ENCODE peak calls at places on chromosomes 7 and 10, in four cellular contexts. N is stomach, W is Peyer's patch, G is fibroblast of lung. L is an unnamed sample. For H3K9me3 and H3K4me1, the result is how much of the 10 kb centered on the place peaks cover.

GRCh38 chr10:17951868-17952371 is at the start of gene SLC39A12:
- DNase-seq in N (no peak), W (no peak), G (peak), L (no peak)

GRCh38 chr10:3499120-3499519 is 285.9 kb downstream of the KLF6 start:
- DNase-seq in N (no peak), W (no peak), G (peak), L (no peak)

GRCh38 chr10:13743101-13743693 is 156.4 kb downstream of the PRPF18 start:
- DNase-seq in N (no peak), W (no peak), G (peak), L (no peak)

GRCh38 chr7:92691578-92691977 is 101.4 kb upstream of the FAM133B start:
- DNase-seq in N (no peak), W (no peak), G (peak), L (peak)

GRCh38 chr10:126686271-126686670 is 15.8 kb upstream of the C10orf90 start:
- DNase-seq in N (no peak), W (no peak), G (peak), L (no peak)

GRCh38 chr10:130787821-130788220 is 523.7 kb downstream of the TCERG1L start:
- DNase-seq in N (no peak), W (no peak), G (no peak), L (no peak)

GRCh38 chr10:111030042-111030750 is 46.6 kb upstream of the ADRA2A start:
- DNase-seq in N (no peak), W (no peak), G (no peak), L (no peak)

GRCh38 chr7:25894002-25894901 is 257.7 kb upstream of the NFE2L3 start:
- DNase-seq in N (peak), W (peak), G (no peak), L (peak)

GRCh38 chr10:133459454-133460207 is 5.9 kb downstream of the SCART1 start:
- DNase-seq in N (peak), W (peak), G (no peak), L (no peak)

GRCh38 chr10:60871215-60871614 is 72.8 kb downstream of the RHOBTB1 start:
- DNase-seq in N (no peak), W (no peak), G (no peak), L (no peak)

GRCh38 chr7:83976302-83976701 is 218.3 kb downstream of the SEMA3A start:
- DNase-seq in N (no peak), W (no peak), G (peak), L (no peak)

GRCh38 chr10:97427571-97428179 is 1.7 kb downstream of the PGAM1 start:
- DNase-seq in N (peak), W (no peak), G (peak), L (peak)

GRCh38 chr10:100986952-100987684 is at the start of the genes MRPL43 and TWNK:
- DNase-seq in N (peak), W (peak), G (peak), L (peak)

GRCh38 chr10:92619368-92619767 is 26.4 kb downstream of the KIF11 start:
- DNase-seq in N (no peak), W (no peak), G (no peak), L (no peak)

GRCh38 chr7:154835924-154836529 is 166.9 kb downstream of the PAXIP1 start:
- DNase-seq in N (no peak), W (no peak), G (no peak), L (no peak)

GRCh38 chr10:114538544-114538906 is 119.5 kb downstream of the ABLIM1 start:
- DNase-seq in N (peak), W (peak), G (no peak), L (peak)

GRCh38 chr10:22185586-22185985 is 32.2 kb downstream of the EBLN1 start:
- DNase-seq in N (no peak), W (no peak), G (no peak), L (no peak)

GRCh38 chr10:98415710-98416077 is 712 bp upstream of the PYROXD2 start:
- DNase-seq in N (no peak), W (no peak), G (no peak), L (no peak)

GRCh38 chr10:116067825-116068224 is 205.2 kb downstream of the GFRA1 start:
- DNase-seq in N (no peak), W (no peak), G (no peak), L (no peak)

GRCh38 chr7:131040467-131040932 is 287.2 kb upstream of the MKLN1 start:
- DNase-seq in N (peak), W (peak), G (peak), L (peak)

GRCh38 chr10:74145133-74145532 is 5.5 kb downstream of the AP3M1 start:
- DNase-seq in N (no peak), W (no peak), G (peak), L (no peak)

GRCh38 chr10:24406809-24407483 is 198.0 kb downstream of the KIAA1217 start:
- DNase-seq in N (no peak), W (no peak), G (no peak), L (no peak)

GRCh38 chr10:71084061-71084817 is 128.1 kb upstream of the UNC5B start:
- DNase-seq in N (peak), W (no peak), G (no peak), L (no peak)

GRCh38 chr10:132151286-132151950 is 35.3 kb upstream of the DPYSL4 start:
- DNase-seq in N (no peak), W (no peak), G (no peak), L (no peak)

GRCh38 chr10:92850186-92850585 is 1.9 kb downstream of the EXOC6 start:
- DNase-seq in N (no peak), W (no peak), G (no peak), L (no peak)

GRCh38 chr10:43294892-43295291 is 28.0 kb upstream of the RASGEF1A start:
- DNase-seq in N (no peak), W (no peak), G (no peak), L (no peak)

GRCh38 chr7:46207931-46208634 is 287.0 kb upstream of the IGFBP3 start:
- DNase-seq in N (peak), W (no peak), G (no peak), L (no peak)

GRCh38 chr10:86391986-86392722 is 25.6 kb upstream of the GRID1 start:
- DNase-seq in N (no peak), W (no peak), G (no peak), L (no peak)

GRCh38 chr7:133512560-133512959 is 259.7 kb downstream of the EXOC4 start:
- DNase-seq in N (no peak), W (no peak), G (peak), L (no peak)

GRCh38 chr7:157412491-157413180 is 75.8 kb downstream of the DNAJB6 start:
- DNase-seq in N (no peak), W (no peak), G (no peak), L (no peak)

GRCh38 chr10:104641150-104642000 is at the start of gene SORCS3:
- DNase-seq in N (no peak), W (no peak), G (peak), L (no peak)

GRCh38 chr10:126014309-126014708 is 117.9 kb downstream of the FANK1 start:
- DNase-seq in N (no peak), W (no peak), G (peak), L (no peak)

GRCh38 chr7:68729361-68729760 is 868.9 kb upstream of the AUTS2 start:
- DNase-seq in N (no peak), W (no peak), G (no peak), L (no peak)

GRCh38 chr7:79971058-79971457 is 163.6 kb upstream of the GNAI1 start:
- DNase-seq in N (no peak), W (no peak), G (no peak), L (no peak)

GRCh38 chr7:74101061-74101681 is 17.6 kb downstream of the LIMK1 start:
- DNase-seq in N (no peak), W (peak), G (no peak), L (no peak)

GRCh38 chr7:108451296-108451848 is 4.9 kb downstream of the NRCAM start:
- DNase-seq in N (no peak), W (no peak), G (no peak), L (no peak)

GRCh38 chr10:116848032-116848911 is 1.0 kb upstream of the ENO4 start:
- DNase-seq in N (no peak), W (no peak), G (peak), L (no peak)

DNA sequence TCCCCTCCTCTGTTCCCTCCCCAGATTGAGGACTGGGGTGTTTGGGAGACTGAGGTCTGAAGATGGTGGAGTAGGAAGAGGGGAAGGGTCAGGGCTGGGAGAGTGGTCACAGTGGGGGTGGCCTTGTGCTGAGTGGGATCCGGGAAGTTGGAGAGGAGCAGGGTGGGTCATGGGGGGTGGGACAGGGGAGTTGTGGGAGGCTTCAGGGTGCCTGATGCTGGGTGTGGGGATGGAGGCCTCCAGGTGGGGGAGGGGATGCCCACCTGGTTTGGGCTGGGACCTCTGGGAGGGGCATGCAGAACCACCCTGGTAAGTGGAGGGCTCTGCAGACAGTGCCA is 2.6 kb downstream of the ZNF775 start:
- DNase-seq in N (no peak), W (no peak), G (no peak), L (no peak)
- H3K4me3 ChIP-seq in N (no peak), W (no peak), G (no peak), L (no peak)

DNA sequence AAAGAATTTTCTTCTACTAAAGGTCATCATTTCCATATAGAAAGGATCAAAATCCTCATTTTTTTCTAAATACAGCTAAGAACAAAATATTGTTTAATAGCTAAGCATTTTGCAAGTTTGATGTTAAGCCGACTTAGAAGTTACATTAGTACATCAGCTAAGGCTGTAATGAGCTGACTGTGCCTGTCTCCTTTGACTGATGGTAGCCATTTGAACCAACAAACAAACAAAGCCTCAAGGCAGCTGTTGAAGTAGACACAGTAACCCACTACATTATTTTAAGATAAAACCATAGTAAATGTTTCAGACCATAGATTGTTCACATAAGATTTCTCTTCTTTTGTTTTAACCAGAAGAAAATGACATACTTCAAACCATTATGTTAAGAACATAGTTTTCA is 210.9 kb upstream of the VSTM2A start:
- DNase-seq in N (no peak), W (no peak), G (no peak), L (no peak)
- H3K9me3 ChIP-seq in N (under half), W (under half), G (under half), L (under half)

DNA sequence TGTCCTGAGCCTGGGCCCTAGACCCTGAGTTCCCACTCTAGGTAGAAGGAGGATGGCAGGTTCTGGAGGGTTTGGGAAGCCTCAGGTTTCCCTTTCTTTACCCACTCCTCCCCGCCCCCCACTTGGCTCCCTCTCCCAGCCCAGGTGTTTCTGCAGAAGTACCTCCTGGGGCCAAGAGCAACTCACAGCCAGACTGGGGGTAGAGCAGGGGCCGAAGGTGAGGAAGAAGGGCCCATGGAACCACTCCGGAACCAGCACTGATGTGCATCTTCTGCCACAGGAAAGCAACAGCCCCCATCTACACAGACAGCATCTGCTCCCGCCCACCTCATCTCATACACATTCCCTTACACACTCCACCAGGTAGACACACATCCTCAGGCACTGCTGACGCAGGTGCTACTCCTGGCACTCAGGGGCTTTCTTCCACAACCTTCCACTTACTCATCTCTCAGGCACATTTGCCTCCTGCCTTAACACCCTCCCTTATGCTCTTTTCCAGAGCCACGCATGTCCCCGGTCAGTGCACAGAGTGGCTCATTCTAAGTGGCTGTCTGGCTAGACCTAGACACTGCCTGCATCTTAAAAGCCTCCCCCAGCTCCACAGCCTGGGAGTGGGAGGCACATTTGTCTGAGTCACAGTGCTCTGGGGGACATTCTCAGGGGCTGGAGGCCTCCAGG is 1.8 kb downstream of the EPHB6 start:
- DNase-seq in N (no peak), W (no peak), G (no peak), L (no peak)
- H3K4me1 ChIP-seq in N (under half), W (under half), G (under half), L (under half)

GRCh38 chr7:1928555-1929348 is 258.7 kb downstream of the ELFN1 start:
- DNase-seq in N (peak), W (no peak), G (no peak), L (peak)
- H3K4me3 ChIP-seq in N (peak), W (no peak), G (no peak), L (no peak)

GRCh38 chr7:241513-241912 is 48.5 kb upstream of the FOXL3 start:
- DNase-seq in N (no peak), W (no peak), G (no peak), L (no peak)
- H3K9me3 ChIP-seq in N (under half), W (under half), G (under half), L (under half)

GRCh38 chr10:122173337-122173736 is 97.8 kb upstream of the BTBD16 start:
- DNase-seq in N (no peak), W (no peak), G (no peak), L (no peak)
- H3K4me1 ChIP-seq in N (under half), W (under half), G (under half), L (under half)